ENCODE peak calls at places on chromosomes 3 and 15, in nine cellular contexts. P, M, U, G, Y, K, H, C and S are unnamed samples.

GRCh38 chr3:15884132-15884531 is 86.4 kb upstream of the ANKRD28 start:
- DNase-seq in P (no peak), M (no peak), U (no peak), G (no peak), Y (no peak), K (no peak), H (no peak), C (no peak), S (no peak)

GRCh38 chr3:67384790-67385397 is 269.5 kb downstream of the SUCLG2 start:
- DNase-seq in P (peak), M (no peak), U (peak), G (peak), Y (no peak), K (peak), H (peak), C (peak), S (peak)

GRCh38 chr3:24929521-24929920 is 434.9 kb upstream of the THRB start:
- DNase-seq in P (no peak), M (no peak), U (no peak), G (no peak), Y (no peak), K (no peak), H (no peak), C (no peak), S (no peak)

GRCh38 chr3:134798681-134799311 is 3.7 kb downstream of the EPHB1 start:
- DNase-seq in P (no peak), M (no peak), U (no peak), G (no peak), Y (no peak), K (no peak), H (no peak), C (no peak), S (no peak)

GRCh38 chr15:101657968-101658784 is 6.0 kb upstream of the TM2D3 start:
- DNase-seq in P (no peak), M (no peak), U (no peak), G (no peak), Y (peak), K (peak), H (no peak), C (no peak), S (no peak)

GRCh38 chr3:111252795-111253194 is 181.2 kb downstream of the NECTIN3 start:
- DNase-seq in P (peak), M (no peak), U (no peak), G (peak), Y (no peak), K (peak), H (no peak), C (peak), S (no peak)

GRCh38 chr3:183285828-183286457 is 32.9 kb downstream of the B3GNT5 start:
- DNase-seq in P (peak), M (peak), U (no peak), G (peak), Y (peak), K (peak), H (peak), C (peak), S (peak)

GRCh38 chr3:77081240-77081661 is 41.4 kb downstream of the ROBO2 start:
- DNase-seq in P (peak), M (no peak), U (no peak), G (peak), Y (no peak), K (peak), H (no peak), C (peak), S (no peak)

GRCh38 chr3:72597756-72598195 is 250.5 kb downstream of the SHQ1 start:
- DNase-seq in P (peak), M (no peak), U (no peak), G (no peak), Y (no peak), K (peak), H (no peak), C (peak), S (no peak)

GRCh38 chr3:156702367-156702766 is 28.0 kb downstream of the TIPARP start:
- DNase-seq in P (no peak), M (no peak), U (no peak), G (no peak), Y (no peak), K (no peak), H (no peak), C (no peak), S (no peak)

GRCh38 chr3:123930426-123930825 is 30.6 kb downstream of the CCDC14 start:
- DNase-seq in P (no peak), M (no peak), U (no peak), G (no peak), Y (no peak), K (no peak), H (no peak), C (no peak), S (no peak)

GRCh38 chr3:182028081-182028480 is 316.4 kb downstream of the SOX2 start:
- DNase-seq in P (peak), M (no peak), U (no peak), G (no peak), Y (no peak), K (no peak), H (no peak), C (no peak), S (no peak)

GRCh38 chr3:73070675-73071575 is 9.5 kb downstream of the EBLN2 start:
- DNase-seq in P (peak), M (no peak), U (no peak), G (no peak), Y (no peak), K (no peak), H (no peak), C (peak), S (no peak)

GRCh38 chr3:120274739-120275167 is 10.3 kb downstream of the GPR156 start:
- DNase-seq in P (peak), M (no peak), U (no peak), G (no peak), Y (peak), K (no peak), H (no peak), C (peak), S (no peak)

GRCh38 chr3:180252683-180253082 is 215.9 kb upstream of the PEX5L start:
- DNase-seq in P (no peak), M (no peak), U (no peak), G (no peak), Y (no peak), K (peak), H (no peak), C (no peak), S (no peak)

GRCh38 chr3:135980343-135980742 is 14.8 kb downstream of the PPP2R3A start:
- DNase-seq in P (no peak), M (no peak), U (no peak), G (no peak), Y (no peak), K (no peak), H (no peak), C (no peak), S (no peak)

GRCh38 chr3:179642871-179643270 is 10.0 kb upstream of the USP13 start:
- DNase-seq in P (no peak), M (no peak), U (no peak), G (no peak), Y (no peak), K (no peak), H (no peak), C (no peak), S (no peak)

GRCh38 chr15:74889390-74889881 is 406 bp upstream of the MPI start:
- DNase-seq in P (peak), M (peak), U (no peak), G (no peak), Y (peak), K (no peak), H (no peak), C (peak), S (no peak)

GRCh38 chr3:117735481-117736101 is 1026.0 kb downstream of the TUSC7 start:
- DNase-seq in P (peak), M (no peak), U (no peak), G (peak), Y (no peak), K (peak), H (no peak), C (peak), S (no peak)

GRCh38 chr3:190458040-190458439 is 8.3 kb upstream of the TMEM207 start:
- DNase-seq in P (peak), M (no peak), U (no peak), G (no peak), Y (no peak), K (peak), H (no peak), C (peak), S (no peak)

GRCh38 chr3:45178131-45179023 is 32.2 kb upstream of the CDCP1 start:
- DNase-seq in P (peak), M (no peak), U (no peak), G (peak), Y (no peak), K (peak), H (no peak), C (no peak), S (no peak)

GRCh38 chr15:66679043-66679656 is 22.9 kb upstream of the SMAD6 start:
- DNase-seq in P (no peak), M (no peak), U (no peak), G (no peak), Y (no peak), K (no peak), H (no peak), C (no peak), S (no peak)

GRCh38 chr15:78033864-78034263 is 43.6 kb downstream of the TBC1D2B start:
- DNase-seq in P (no peak), M (no peak), U (no peak), G (no peak), Y (no peak), K (no peak), H (peak), C (peak), S (peak)

GRCh38 chr3:66413151-66413751 is 87.6 kb downstream of the LRIG1 start:
- DNase-seq in P (peak), M (peak), U (no peak), G (peak), Y (no peak), K (peak), H (no peak), C (peak), S (no peak)

GRCh38 chr3:27431116-27431515 is 53.1 kb downstream of the SLC4A7 start:
- DNase-seq in P (peak), M (no peak), U (no peak), G (peak), Y (no peak), K (peak), H (no peak), C (peak), S (no peak)

GRCh38 chr3:37909067-37909911 is 47.6 kb downstream of the CTDSPL start:
- DNase-seq in P (no peak), M (no peak), U (no peak), G (no peak), Y (no peak), K (peak), H (no peak), C (peak), S (no peak)

GRCh38 chr15:33218071-33218491 is 23.6 kb upstream of the FMN1 start:
- DNase-seq in P (peak), M (no peak), U (no peak), G (no peak), Y (no peak), K (no peak), H (no peak), C (no peak), S (no peak)

GRCh38 chr3:38229036-38229435 is 36.6 kb upstream of the SLC22A13 start:
- DNase-seq in P (no peak), M (no peak), U (no peak), G (no peak), Y (no peak), K (no peak), H (no peak), C (peak), S (no peak)

GRCh38 chr3:31926543-31926942 is 54.5 kb downstream of the OSBPL10 start:
- DNase-seq in P (no peak), M (no peak), U (no peak), G (no peak), Y (no peak), K (no peak), H (no peak), C (no peak), S (no peak)

GRCh38 chr3:21216598-21216997 is 534.4 kb downstream of the ZNF385D start:
- DNase-seq in P (no peak), M (no peak), U (no peak), G (peak), Y (no peak), K (peak), H (no peak), C (peak), S (peak)

GRCh38 chr15:69160976-69161877 is 792 bp downstream of the GLCE start:
- DNase-seq in P (peak), M (no peak), U (peak), G (peak), Y (peak), K (peak), H (peak), C (peak), S (peak)

GRCh38 chr15:76935620-76936019 is 4.1 kb downstream of the RCN2 start:
- DNase-seq in P (no peak), M (no peak), U (no peak), G (no peak), Y (no peak), K (peak), H (no peak), C (no peak), S (no peak)

GRCh38 chr15:51203797-51204196 is 109.1 kb upstream of the TNFAIP8L3 start:
- DNase-seq in P (peak), M (no peak), U (no peak), G (peak), Y (no peak), K (peak), H (no peak), C (peak), S (no peak)

GRCh38 chr3:102025568-102025967 is 176.3 kb downstream of the NFKBIZ start:
- DNase-seq in P (no peak), M (no peak), U (no peak), G (no peak), Y (no peak), K (no peak), H (no peak), C (no peak), S (no peak)

GRCh38 chr15:40061212-40061901 is 22.4 kb upstream of the SRP14 start:
- DNase-seq in P (peak), M (no peak), U (no peak), G (no peak), Y (no peak), K (no peak), H (no peak), C (no peak), S (no peak)

GRCh38 chr3:69767571-69767970 is 28.3 kb downstream of the MITF start:
- DNase-seq in P (no peak), M (no peak), U (no peak), G (no peak), Y (peak), K (no peak), H (no peak), C (no peak), S (no peak)

GRCh38 chr3:131238496-131238895 is 143.1 kb upstream of the NUDT16 start:
- DNase-seq in P (no peak), M (no peak), U (no peak), G (no peak), Y (no peak), K (no peak), H (no peak), C (no peak), S (no peak)

DNA sequence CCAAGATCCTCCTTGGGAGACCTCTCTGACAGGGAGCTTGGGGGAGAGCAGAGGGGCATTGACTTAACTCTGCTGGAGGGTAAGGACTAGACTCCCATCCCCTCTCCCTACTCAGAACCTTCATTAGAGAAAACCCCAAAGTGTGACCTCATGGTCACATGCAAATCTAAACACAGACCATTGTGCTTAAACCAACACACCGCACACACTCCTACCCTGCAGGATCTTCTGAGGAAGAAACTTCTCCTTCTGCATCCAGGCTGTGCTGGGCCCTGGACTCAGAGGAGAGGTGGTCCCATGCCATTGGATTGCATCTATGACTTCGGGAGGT is 797 bp upstream of the PARP16 start:
- DNase-seq in P (no peak), M (no peak), U (no peak), G (no peak), Y (no peak), K (no peak), H (no peak), C (no peak), S (no peak)
- H3K4me3 ChIP-seq in P (no peak), M (peak), U (no peak), G (no peak), Y (peak), K (no peak), H (peak), C (no peak), S (peak)

GRCh38 chr3:50095352-50095998 is 6.8 kb downstream of the RBM5 start:
- DNase-seq in P (no peak), M (no peak), U (no peak), G (no peak), Y (no peak), K (no peak), H (no peak), C (peak), S (no peak)

GRCh38 chr3:50088725-50089602 is at the start of gene RBM5:
- DNase-seq in P (peak), M (peak), U (peak), G (peak), Y (peak), K (peak), H (peak), C (peak), S (peak)

GRCh38 chr3:50089603-50089945 is 855 bp downstream of the RBM5 start:
- DNase-seq in P (peak), M (no peak), U (no peak), G (no peak), Y (peak), K (peak), H (no peak), C (peak), S (no peak)

GRCh38 chr3:50090985-50091384 is 2.3 kb downstream of the RBM5 start:
- DNase-seq in P (no peak), M (no peak), U (no peak), G (no peak), Y (no peak), K (no peak), H (no peak), C (no peak), S (no peak)
- H3K4me3 ChIP-seq in P (peak), M (peak), U (peak), G (peak), Y (no peak), K (no peak), H (no peak), C (no peak), S (no peak)

DNA sequence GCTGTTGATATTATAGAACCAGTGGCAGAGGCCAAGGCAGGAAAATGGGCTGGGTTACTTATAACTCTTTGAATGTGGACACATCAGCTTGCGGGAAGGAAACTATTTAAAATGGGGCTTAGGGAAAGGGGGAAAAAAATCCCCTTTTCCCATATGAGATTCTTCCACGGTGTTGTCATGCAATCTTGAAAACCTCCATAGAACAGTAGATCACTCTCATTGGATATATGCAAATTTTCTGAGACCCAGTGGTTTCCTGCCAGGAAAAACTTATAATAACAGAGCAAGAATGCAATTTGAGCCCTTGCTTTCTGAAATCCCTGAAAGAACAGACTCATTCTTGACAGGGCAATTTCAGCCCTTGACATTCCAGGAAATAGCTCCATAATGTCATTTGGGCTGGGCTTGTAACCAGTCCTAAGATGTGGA is 31.1 kb downstream of the TMEM212 start:
- DNase-seq in P (peak), M (peak), U (no peak), G (peak), Y (no peak), K (peak), H (no peak), C (peak), S (no peak)
- H3K4me3 ChIP-seq in P (no peak), M (no peak), U (no peak), G (no peak), Y (no peak), K (no peak), H (no peak), C (no peak), S (no peak)

GRCh38 chr3:16908006-16908405 is 23.3 kb downstream of the PLCL2 start:
- DNase-seq in P (no peak), M (no peak), U (no peak), G (no peak), Y (no peak), K (no peak), H (no peak), C (no peak), S (no peak)

GRCh38 chr3:16907245-16907644 is 22.5 kb downstream of the PLCL2 start:
- DNase-seq in P (peak), M (no peak), U (no peak), G (no peak), Y (no peak), K (no peak), H (no peak), C (no peak), S (no peak)

GRCh38 chr3:16908408-16908807 is 23.7 kb downstream of the PLCL2 start:
- DNase-seq in P (no peak), M (no peak), U (no peak), G (no peak), Y (no peak), K (no peak), H (no peak), C (no peak), S (no peak)

GRCh38 chr3:16905704-16906103 is 20.9 kb downstream of the PLCL2 start:
- DNase-seq in P (no peak), M (no peak), U (no peak), G (no peak), Y (no peak), K (no peak), H (no peak), C (no peak), S (no peak)

GRCh38 chr3:16906679-16907078 is 21.9 kb downstream of the PLCL2 start:
- DNase-seq in P (peak), M (no peak), U (no peak), G (peak), Y (no peak), K (no peak), H (no peak), C (peak), S (no peak)
- H3K4me3 ChIP-seq in P (no peak), M (no peak), U (no peak), G (no peak), Y (no peak), K (no peak), H (no peak), C (no peak), S (no peak)

GRCh38 chr3:141739731-141740130 is 1.6 kb downstream of the RNF7 start:
- DNase-seq in P (no peak), M (no peak), U (no peak), G (no peak), Y (no peak), K (no peak), H (no peak), C (no peak), S (no peak)

GRCh38 chr3:141738636-141739363 is 702 bp downstream of the RNF7 start:
- DNase-seq in P (peak), M (no peak), U (no peak), G (peak), Y (no peak), K (peak), H (peak), C (peak), S (peak)

GRCh38 chr3:141743305-141743704 is 5.2 kb downstream of the RNF7 start:
- DNase-seq in P (no peak), M (no peak), U (no peak), G (no peak), Y (no peak), K (no peak), H (no peak), C (no peak), S (no peak)

GRCh38 chr3:141737828-141738635 is at the start of gene RNF7:
- DNase-seq in P (peak), M (peak), U (peak), G (peak), Y (peak), K (peak), H (peak), C (peak), S (peak)

DNA sequence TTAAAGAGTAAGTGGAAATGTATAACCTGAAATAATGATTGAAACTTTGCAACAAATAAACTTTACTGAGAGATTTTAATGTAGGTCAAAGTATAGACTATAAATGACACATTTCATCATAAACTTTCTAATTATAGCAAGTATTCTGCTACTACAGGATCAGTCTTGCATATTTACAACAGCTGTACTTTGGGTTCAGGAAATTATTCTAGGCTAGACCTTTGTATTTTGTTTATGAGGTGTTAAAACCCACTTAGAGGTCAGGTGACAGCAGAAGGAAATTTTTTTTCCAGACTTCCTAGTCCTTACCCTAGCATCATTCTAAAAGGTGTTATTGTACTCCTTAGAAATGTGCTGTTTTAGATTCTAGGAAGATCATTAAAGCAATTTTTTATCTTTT is 2.3 kb downstream of the RNF7 start:
- DNase-seq in P (no peak), M (no peak), U (no peak), G (no peak), Y (no peak), K (no peak), H (no peak), C (no peak), S (no peak)
- H3K4me3 ChIP-seq in P (no peak), M (peak), U (no peak), G (no peak), Y (no peak), K (peak), H (peak), C (no peak), S (no peak)